ENCODE peak calls at places on chromosomes 2 and 18, in four cellular contexts. G, B, V and U are unnamed samples.

GRCh38 chr18:79806976-79807841 is 9.5 kb downstream of the KCNG2 start:
- DNase-seq in V (no peak), G (no peak), B (no peak), U (no peak)

GRCh38 chr18:79393181-79393598 is 2.5 kb upstream of the NFATC1 start:
- DNase-seq in G (no peak), V (no peak), B (no peak), U (peak; percentile 49)

GRCh38 chr2:33441235-33441810 is 35.1 kb upstream of the RASGRP3 start:
- DNase-seq in B (no peak), V (peak; percentile 68), G (no peak), U (no peak)

GRCh38 chr18:76462326-76462694 is 32.7 kb downstream of the ZNF516 start:
- DNase-seq in V (no peak), B (no peak), G (no peak), U (no peak)

GRCh38 chr18:28287146-28287545 is 110.2 kb upstream of the CDH2 start:
- DNase-seq in G (no peak), B (no peak), V (no peak), U (no peak)

GRCh38 chr18:22822024-22822423 is 111.1 kb upstream of the RBBP8 start:
- DNase-seq in B (no peak), V (peak; percentile 56), G (no peak), U (no peak)

GRCh38 chr2:9897331-9897737 is 54.1 kb downstream of the TAF1B start:
- DNase-seq in V (peak; percentile 99), B (no peak), G (no peak), U (no peak)

GRCh38 chr2:204483497-204484164 is 61.6 kb upstream of the PARD3B start:
- DNase-seq in V (peak; percentile 23), B (no peak), G (peak; percentile 37), U (peak; percentile 42)

GRCh38 chr2:86790134-86790827 is 432 bp downstream of the CD8A start:
- DNase-seq in V (no peak), G (no peak), B (no peak), U (no peak)

GRCh38 chr2:154368148-154368547 is 330.3 kb upstream of the KCNJ3 start:
- DNase-seq in V (no peak), B (no peak), G (no peak), U (no peak)

GRCh38 chr2:55133467-55134315 is 83.4 kb upstream of the RTN4 start:
- DNase-seq in B (peak; percentile 41), V (no peak), G (no peak), U (no peak)

GRCh38 chr2:209476367-209477191 is 52.7 kb downstream of the MAP2 start:
- DNase-seq in V (no peak), G (peak; percentile 35), B (no peak), U (peak; percentile 93)

GRCh38 chr2:223586261-223586660 is 15.9 kb downstream of the SCG2 start:
- DNase-seq in B (no peak), G (peak; percentile 93), V (no peak), U (no peak)

GRCh38 chr18:73283032-73283431 is 415.2 kb upstream of the NETO1 start:
- DNase-seq in V (peak; percentile 94), B (no peak), G (no peak), U (no peak)

GRCh38 chr2:28590496-28591301 is 94.8 kb downstream of the PLB1 start:
- DNase-seq in B (no peak), G (no peak), V (no peak), U (no peak)

GRCh38 chr2:239806758-239807434 is 218.2 kb downstream of the NDUFA10 start:
- DNase-seq in V (no peak), B (no peak), G (no peak), U (no peak)

GRCh38 chr2:150272404-150272803 is 215.1 kb downstream of the RND3 start:
- DNase-seq in B (no peak), G (no peak), V (no peak), U (no peak)

GRCh38 chr2:190415251-190415650 is 7.1 kb downstream of the MFSD6 start:
- DNase-seq in V (no peak), B (no peak), G (no peak), U (no peak)

GRCh38 chr2:10057231-10058107 is 14.1 kb downstream of the KLF11 start:
- DNase-seq in V (no peak), B (no peak), G (no peak), U (no peak)

GRCh38 chr18:2914185-2914584 is 67.4 kb downstream of the EMILIN2 start:
- DNase-seq in V (no peak), B (no peak), G (no peak), U (no peak)

GRCh38 chr2:160194351-160194750 is 5.7 kb downstream of the ITGB6 start:
- DNase-seq in B (no peak), G (no peak), V (peak; percentile 83), U (no peak)